ENCODE peak calls at places on chromosomes 3 and 15, in seven cellular contexts. C, B, Z, T, M, K and U are unnamed samples.

GRCh38 chr3:143465638-143466037 is 346.1 kb downstream of the CHST2 start:
- ATAC-seq in C (no peak), B (no peak), Z (no peak), T (no peak), M (no peak), K (no peak), U (no peak)

GRCh38 chr3:136105044-136105443 is 91.1 kb downstream of the MSL2 start:
- ATAC-seq in C (no peak), B (no peak), Z (no peak), T (no peak), M (no peak), K (no peak), U (no peak)

GRCh38 chr3:50194903-50195500 is 3.6 kb downstream of the GNAT1 start:
- ATAC-seq in C (peak), B (peak), Z (peak), T (peak), M (peak), K (peak), U (no peak)

GRCh38 chr15:60994842-60995495 is 234.1 kb downstream of the RORA start:
- ATAC-seq in C (no peak), B (no peak), Z (no peak), T (no peak), M (no peak), K (no peak), U (peak)

GRCh38 chr15:77038312-77039216 is 32.3 kb downstream of the TSPAN3 start:
- ATAC-seq in C (no peak), B (no peak), Z (no peak), T (no peak), M (no peak), K (no peak), U (no peak)

GRCh38 chr3:168876346-168877035 is 780.8 kb upstream of the GOLIM4 start:
- ATAC-seq in C (no peak), B (no peak), Z (no peak), T (no peak), M (no peak), K (no peak), U (no peak)

GRCh38 chr3:113873814-113874526 is 35.4 kb downstream of the GRAMD1C start:
- ATAC-seq in C (no peak), B (no peak), Z (peak), T (no peak), M (no peak), K (no peak), U (no peak)

GRCh38 chr3:13093687-13094086 is 20.5 kb upstream of the IQSEC1 start:
- ATAC-seq in C (no peak), B (peak), Z (peak), T (peak), M (no peak), K (peak), U (no peak)

GRCh38 chr15:82186161-82186560 is 76.4 kb downstream of the EFL1 start:
- ATAC-seq in C (no peak), B (no peak), Z (no peak), T (no peak), M (no peak), K (no peak), U (no peak)

GRCh38 chr15:58438956-58439355 is 7.2 kb downstream of the LIPC start:
- ATAC-seq in C (peak), B (peak), Z (peak), T (peak), M (peak), K (peak), U (no peak)

GRCh38 chr3:101851833-101852232 is 2.5 kb downstream of the NFKBIZ start:
- ATAC-seq in C (no peak), B (no peak), Z (no peak), T (no peak), M (no peak), K (no peak), U (no peak)

GRCh38 chr15:41466711-41467110 is 27.0 kb upstream of the ITPKA start:
- ATAC-seq in C (no peak), B (no peak), Z (no peak), T (no peak), M (no peak), K (no peak), U (no peak)

GRCh38 chr3:9301798-9302197 is 52.4 kb upstream of the SRGAP3 start:
- ATAC-seq in C (no peak), B (no peak), Z (no peak), T (no peak), M (no peak), K (no peak), U (no peak)

GRCh38 chr3:46215810-46216414 is 7.8 kb upstream of the CCR1 start:
- ATAC-seq in C (no peak), B (no peak), Z (no peak), T (no peak), M (peak), K (no peak), U (no peak)

GRCh38 chr3:190301591-190301990 is 20.7 kb downstream of the CLDN1 start:
- ATAC-seq in C (no peak), B (no peak), Z (no peak), T (no peak), M (no peak), K (no peak), U (no peak)

GRCh38 chr15:41557673-41558399 is 1.2 kb upstream of the TYRO3 start:
- ATAC-seq in C (peak), B (peak), Z (peak), T (peak), M (peak), K (peak), U (peak)

GRCh38 chr3:71504250-71505036 is 79.1 kb downstream of the FOXP1 start:
- ATAC-seq in C (no peak), B (no peak), Z (no peak), T (peak), M (peak), K (peak), U (no peak)

GRCh38 chr15:79967331-79968182 is 3.4 kb downstream of the BCL2A1 start:
- ATAC-seq in C (peak), B (no peak), Z (no peak), T (no peak), M (no peak), K (no peak), U (no peak)

GRCh38 chr15:32849769-32850668 is 132.2 kb downstream of the GREM1 start:
- ATAC-seq in C (no peak), B (no peak), Z (no peak), T (no peak), M (no peak), K (no peak), U (no peak)

GRCh38 chr3:11718582-11719405 is 75.1 kb upstream of the VGLL4 start:
- ATAC-seq in C (peak), B (peak), Z (peak), T (peak), M (peak), K (peak), U (peak)

GRCh38 chr3:114651555-114651954 is 357.7 kb downstream of the TIGIT start:
- ATAC-seq in C (no peak), B (no peak), Z (no peak), T (no peak), M (no peak), K (no peak), U (no peak)

GRCh38 chr3:96657710-96658109 is 156.7 kb upstream of the EPHA6 start:
- ATAC-seq in C (no peak), B (peak), Z (no peak), T (no peak), M (no peak), K (no peak), U (no peak)

GRCh38 chr3:38516669-38517068 is 20.5 kb downstream of the EXOG start:
- ATAC-seq in C (no peak), B (no peak), Z (no peak), T (no peak), M (no peak), K (peak), U (no peak)

GRCh38 chr3:30620402-30621360 is 14.3 kb downstream of the TGFBR2 start:
- ATAC-seq in C (no peak), B (no peak), Z (peak), T (peak), M (no peak), K (no peak), U (no peak)

GRCh38 chr3:122609798-122610559 is 32.5 kb downstream of the PARP15 start:
- ATAC-seq in C (peak), B (no peak), Z (no peak), T (peak), M (peak), K (no peak), U (no peak)

GRCh38 chr15:70867911-70868467 is 14.0 kb upstream of the LARP6 start:
- ATAC-seq in C (no peak), B (no peak), Z (no peak), T (no peak), M (peak), K (no peak), U (peak)

GRCh38 chr3:52392216-52392930 is 52.5 kb downstream of the SEMA3G start:
- ATAC-seq in C (no peak), B (no peak), Z (no peak), T (no peak), M (no peak), K (no peak), U (no peak)

GRCh38 chr3:171810278-171811058 is at the start of gene PLD1:
- ATAC-seq in C (peak), B (peak), Z (peak), T (peak), M (peak), K (peak), U (peak)

GRCh38 chr15:32803631-32804030 is 85.8 kb downstream of the GREM1 start:
- ATAC-seq in C (no peak), B (no peak), Z (no peak), T (no peak), M (no peak), K (no peak), U (no peak)

DNA sequence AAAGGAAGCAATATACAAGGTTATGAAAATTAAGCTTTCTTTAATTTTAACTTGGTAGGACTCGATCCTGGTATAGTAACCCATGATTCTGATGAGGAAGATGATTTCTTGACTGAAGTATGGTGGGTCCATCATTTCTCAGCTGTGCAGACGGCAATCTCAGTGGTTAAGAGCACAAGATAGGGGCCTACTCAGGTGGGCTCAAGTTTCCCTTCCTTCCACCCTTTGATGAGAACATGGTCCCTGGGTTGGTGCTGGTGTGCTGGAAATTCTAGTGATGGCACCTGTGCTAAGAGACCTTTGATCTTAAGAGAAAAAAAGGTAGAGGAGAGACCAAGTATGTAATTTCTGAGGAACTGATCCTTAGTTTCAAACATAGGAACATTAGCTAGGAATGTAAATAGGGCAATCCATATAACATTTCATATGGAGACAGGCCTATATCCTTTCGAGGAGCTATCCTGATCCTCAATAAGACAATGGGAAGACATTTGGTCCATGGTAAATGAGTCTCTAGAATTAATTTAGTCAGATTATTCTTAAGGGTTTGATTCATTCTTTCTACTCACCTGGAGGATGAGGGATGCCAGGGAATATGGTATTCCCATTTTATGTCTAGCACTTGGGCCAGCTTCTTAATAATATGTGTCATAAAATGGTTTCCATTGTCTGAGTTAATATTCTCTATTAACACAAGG is 104.5 kb upstream of the NECTIN3 start:
- ATAC-seq in C (no peak), B (no peak), Z (no peak), T (no peak), M (no peak), K (no peak), U (no peak)
- TF ChIP-seq POLR2AphosphoS5 in C (no peak), B (no peak), Z (no peak), T (no peak), M (no peak), K (no peak), U (no peak)

DNA sequence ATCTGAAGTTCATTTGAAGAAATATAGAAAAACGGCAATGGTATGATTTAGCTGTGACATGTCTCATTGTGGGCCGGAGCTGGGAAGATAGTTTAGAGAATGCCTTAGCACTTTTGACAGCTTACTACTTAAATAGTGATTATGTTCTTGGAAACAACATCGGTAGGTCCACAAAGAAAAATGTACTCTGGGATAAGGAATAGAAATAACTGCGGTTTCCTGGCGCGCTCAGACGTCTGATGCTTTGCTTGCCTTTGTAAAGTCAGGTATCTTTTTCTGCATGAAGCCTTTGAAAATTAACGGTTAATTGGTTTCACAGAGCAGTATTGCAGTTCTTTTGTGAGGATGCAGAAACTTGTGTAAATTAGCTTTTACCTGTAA is 1.4 kb downstream of the USP3 start:
- ATAC-seq in C (no peak), B (no peak), Z (no peak), T (no peak), M (no peak), K (no peak), U (no peak)
- TF ChIP-seq CTCF in C (no peak), B (no peak), Z (no peak), T (no peak), M (no peak), K (no peak), U (no peak)

GRCh38 chr3:127771746-127772145 is 50.6 kb downstream of the MGLL start:
- ATAC-seq in C (no peak), B (no peak), Z (no peak), T (no peak), M (no peak), K (no peak), U (no peak)
- TF ChIP-seq POLR2AphosphoS5 in C (no peak), B (no peak), Z (no peak), T (no peak), M (no peak), K (no peak), U (no peak)

GRCh38 chr3:134061401-134061800 is 31.7 kb upstream of the SLCO2A1 start:
- ATAC-seq in C (no peak), B (no peak), Z (no peak), T (no peak), M (no peak), K (no peak), U (no peak)

GRCh38 chr3:134058728-134059601 is 29.2 kb upstream of the SLCO2A1 start:
- ATAC-seq in C (no peak), B (no peak), Z (peak), T (no peak), M (no peak), K (no peak), U (no peak)

GRCh38 chr3:134057006-134057832 is 27.5 kb upstream of the SLCO2A1 start:
- ATAC-seq in C (peak), B (no peak), Z (no peak), T (peak), M (no peak), K (no peak), U (no peak)

GRCh38 chr3:134060561-134061385 is 31.0 kb upstream of the SLCO2A1 start:
- ATAC-seq in C (no peak), B (no peak), Z (peak), T (no peak), M (no peak), K (no peak), U (no peak)

DNA sequence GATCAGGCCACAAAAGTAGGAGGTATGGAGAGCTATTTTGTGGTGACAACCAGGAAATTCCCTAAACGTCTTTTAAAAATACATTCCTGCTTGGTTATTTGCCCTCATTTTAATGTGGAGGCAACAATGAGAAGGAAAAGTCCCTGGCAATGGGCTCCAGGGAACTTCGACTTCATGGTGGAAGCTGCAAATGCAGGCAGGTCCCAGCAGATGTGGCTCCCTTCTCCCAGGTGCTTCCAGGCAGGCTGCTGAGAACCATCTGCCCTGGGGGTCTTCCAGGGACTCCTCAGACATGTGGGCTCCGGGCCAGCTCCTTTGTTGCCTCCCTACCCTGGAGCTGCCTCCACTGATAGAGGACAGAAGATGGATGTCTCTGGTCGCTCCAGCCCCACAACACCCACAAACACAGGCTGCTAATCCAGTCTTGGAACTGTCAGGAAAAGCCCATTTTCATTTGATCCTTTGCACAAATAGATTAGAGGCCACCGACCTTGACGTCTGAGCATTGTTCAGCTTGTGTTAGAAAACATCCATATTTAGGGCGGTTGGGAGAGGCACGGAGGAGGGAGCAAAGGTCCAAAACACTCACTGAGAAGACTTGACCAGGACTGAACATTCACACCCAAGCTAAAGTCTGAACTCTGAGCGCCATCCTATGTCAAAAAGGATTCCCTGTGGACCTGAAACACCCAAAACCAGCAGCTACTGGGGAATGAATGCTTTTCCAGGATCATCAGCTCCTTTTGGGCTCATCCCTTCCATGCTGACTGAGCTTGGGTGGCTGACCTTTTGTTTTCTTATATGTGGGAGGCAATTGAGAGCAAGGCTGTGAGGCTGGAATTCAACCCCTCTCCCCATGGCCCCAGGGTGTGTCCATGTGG is 30.2 kb upstream of the SLCO2A1 start:
- ATAC-seq in C (no peak), B (no peak), Z (peak), T (no peak), M (no peak), K (no peak), U (no peak)
- TF ChIP-seq CTCF in C (no peak), B (no peak), Z (peak), T (no peak), M (no peak), K (no peak), U (no peak)

GRCh38 chr3:123626881-123627280 is 42.0 kb upstream of the HACD2 start:
- ATAC-seq in C (no peak), B (no peak), Z (no peak), T (no peak), M (no peak), K (no peak), U (no peak)

GRCh38 chr3:123628996-123629746 is 44.3 kb upstream of the HACD2 start:
- ATAC-seq in C (no peak), B (no peak), Z (no peak), T (no peak), M (no peak), K (no peak), U (no peak)

GRCh38 chr3:123624302-123624701 is 39.4 kb upstream of the HACD2 start:
- ATAC-seq in C (no peak), B (no peak), Z (no peak), T (no peak), M (no peak), K (peak), U (no peak)

GRCh38 chr3:123629747-123630047 is 44.8 kb upstream of the HACD2 start:
- ATAC-seq in C (no peak), B (peak), Z (peak), T (peak), M (no peak), K (peak), U (no peak)

DNA sequence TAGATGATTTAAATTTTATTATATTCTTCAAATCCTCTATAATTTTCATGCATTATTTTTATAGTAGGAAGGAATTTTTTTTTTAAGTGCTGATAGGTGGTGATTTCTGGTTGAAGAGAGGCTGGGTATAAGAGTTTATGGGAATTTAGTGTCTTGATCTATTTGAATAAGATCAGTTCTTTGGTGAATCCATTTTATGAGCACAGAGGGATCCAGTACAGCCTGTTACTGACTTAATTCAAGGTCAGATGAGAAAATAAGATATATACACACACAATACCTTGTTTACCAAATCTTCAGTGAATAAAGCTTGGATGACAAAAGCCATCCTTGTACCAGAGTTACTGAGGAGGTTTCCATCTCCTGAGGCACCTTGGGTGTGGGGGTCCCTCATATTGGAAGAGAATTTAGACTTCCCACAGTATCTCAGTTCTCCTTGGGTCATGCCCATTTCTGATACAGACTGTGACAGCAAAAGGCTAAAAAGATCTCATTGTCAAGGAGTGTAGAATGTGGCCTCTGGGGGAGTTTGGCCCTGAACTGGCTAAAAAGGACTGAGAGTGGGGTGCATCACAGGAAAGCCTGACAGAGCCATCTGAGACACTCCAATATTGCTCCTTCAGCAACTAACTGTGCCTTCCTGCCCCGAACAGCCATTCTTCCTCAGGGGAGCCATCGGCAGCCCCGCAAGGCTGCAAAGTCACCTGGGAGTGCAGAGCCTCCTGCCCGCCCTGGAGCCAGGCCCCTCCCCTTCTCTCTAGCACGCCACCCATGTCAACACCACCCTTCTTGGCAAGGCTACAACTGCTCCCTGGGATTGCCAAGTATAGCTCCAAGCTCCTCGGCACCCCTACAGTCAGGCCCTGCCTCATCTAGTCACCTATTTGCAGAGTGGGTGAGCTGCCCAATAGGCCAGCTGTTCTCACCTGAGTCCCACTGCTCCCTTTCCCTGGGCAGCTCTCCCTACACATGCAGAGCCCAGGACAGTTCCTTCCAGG is 43.1 kb upstream of the HACD2 start:
- ATAC-seq in C (no peak), B (no peak), Z (no peak), T (peak), M (peak), K (peak), U (peak)
- TF ChIP-seq POLR2AphosphoS5 in C (no peak), B (no peak), Z (no peak), T (no peak), M (no peak), K (no peak), U (peak)